ENCODE peak calls at places on chromosome 13, in six cellular contexts. I is SK-N-SH, T is HCT116, P is GM12878, N is K562, Y is HepG2. X is an unnamed sample. For H3K4me1, the result is how much of the 10 kb centered on the place peaks cover.

GRCh38 chr13:33626407-33626806 is 191.5 kb upstream of the RFC3 start:
- DNase-seq in T (no peak), N (no peak), Y (no peak), I (no peak), P (no peak), X (no peak)

GRCh38 chr13:108070491-108070890 is 144.8 kb downstream of the LIG4 start:
- DNase-seq in I (no peak), P (no peak), Y (no peak), T (no peak), N (no peak), X (no peak)

GRCh38 chr13:83211301-83211700 is 671.0 kb downstream of the SLITRK1 start:
- DNase-seq in Y (no peak), N (no peak), P (no peak), I (no peak), T (no peak), X (no peak)

GRCh38 chr13:39410089-39410901 is 192.7 kb downstream of the LHFPL6 start:
- DNase-seq in P (no peak), I (no peak), Y (no peak), N (no peak), T (no peak), X (peak)

GRCh38 chr13:76812971-76813691 is 73.1 kb downstream of the KCTD12 start:
- DNase-seq in Y (no peak), N (no peak), I (no peak), P (no peak), T (no peak), X (no peak)

GRCh38 chr13:75986818-75987217 is 350.7 kb downstream of the LMO7 start:
- DNase-seq in Y (no peak), I (no peak), P (peak), N (no peak), T (no peak), X (no peak)

GRCh38 chr13:32586022-32586900 is at the start of gene PDS5B:
- DNase-seq in Y (peak), I (peak), N (peak), P (peak), T (peak), X (peak)

GRCh38 chr13:70424428-70424827 is 316.2 kb upstream of the KLHL1 start:
- DNase-seq in N (no peak), T (no peak), P (no peak), I (no peak), Y (no peak), X (peak)

GRCh38 chr13:108478179-108478578 is 151.2 kb upstream of the MYO16 start:
- DNase-seq in T (no peak), Y (no peak), P (no peak), N (no peak), I (no peak), X (no peak)

GRCh38 chr13:28349901-28350654 is 144.8 kb downstream of the FLT1 start:
- DNase-seq in Y (no peak), T (no peak), P (no peak), I (peak), N (no peak), X (no peak)

GRCh38 chr13:28346136-28346535 is 148.8 kb downstream of the FLT1 start:
- DNase-seq in T (no peak), N (no peak), P (no peak), Y (no peak), I (no peak), X (peak)

GRCh38 chr13:28347456-28348371 is 147.2 kb downstream of the FLT1 start:
- DNase-seq in N (peak), Y (no peak), I (no peak), P (no peak), T (no peak), X (no peak)

GRCh38 chr13:28353679-28354078 is 141.2 kb downstream of the FLT1 start:
- DNase-seq in P (no peak), N (no peak), I (no peak), Y (no peak), T (no peak), X (no peak)

GRCh38 chr13:28349371-28349770 is 145.6 kb downstream of the FLT1 start:
- DNase-seq in T (no peak), I (peak), N (no peak), Y (no peak), P (no peak), X (no peak)
- TF ChIP-seq REST in T (no peak), I (no peak), N (no peak), Y (no peak), P (no peak), X (no peak)

GRCh38 chr13:111449041-111449440 is 128.6 kb downstream of the TEX29 start:
- DNase-seq in T (no peak), I (no peak), P (no peak), Y (no peak), N (no peak), X (no peak)
- H2AFZ ChIP-seq in T (no peak), I (no peak), P (no peak), Y (no peak), N (no peak), X (no peak)

DNA sequence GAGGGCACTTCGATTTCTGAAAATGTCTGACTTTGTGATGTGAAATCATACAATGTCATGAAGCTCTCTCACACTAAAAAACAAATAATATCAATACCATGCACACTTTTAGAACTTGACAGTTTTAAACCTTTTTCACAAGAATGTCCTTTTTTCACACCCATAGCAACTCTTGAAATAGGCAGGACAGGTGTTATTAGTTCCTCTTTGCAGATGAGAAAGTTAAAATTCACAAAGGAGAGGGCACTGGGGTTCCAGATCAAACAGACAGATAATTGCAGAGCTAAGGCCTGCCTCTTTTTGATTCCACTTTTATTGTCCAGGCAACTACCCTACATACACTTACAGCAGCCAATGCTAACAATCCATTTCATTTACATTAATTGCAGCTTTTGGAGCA is 142.8 kb downstream of the KLF12 start:
- DNase-seq in I (no peak), P (no peak), T (no peak), Y (no peak), N (no peak), X (no peak)
- H3K4me1 ChIP-seq in I (under half), P (under half), T (under half), Y (under half), N (under half), X (under half)

GRCh38 chr13:113920606-113921306 is 53.1 kb downstream of the C13orf46 start:
- DNase-seq in P (no peak), T (no peak), N (no peak), Y (no peak), I (no peak), X (no peak)

GRCh38 chr13:113921763-113922162 is 52.1 kb downstream of the C13orf46 start:
- DNase-seq in T (no peak), P (no peak), I (no peak), Y (no peak), N (no peak), X (no peak)

GRCh38 chr13:113924184-113924583 is 49.7 kb downstream of the C13orf46 start:
- DNase-seq in I (no peak), N (no peak), Y (no peak), P (no peak), T (no peak), X (no peak)

GRCh38 chr13:113922412-113923118 is 51.3 kb downstream of the C13orf46 start:
- DNase-seq in P (no peak), Y (no peak), I (no peak), T (no peak), N (no peak), X (no peak)

DNA sequence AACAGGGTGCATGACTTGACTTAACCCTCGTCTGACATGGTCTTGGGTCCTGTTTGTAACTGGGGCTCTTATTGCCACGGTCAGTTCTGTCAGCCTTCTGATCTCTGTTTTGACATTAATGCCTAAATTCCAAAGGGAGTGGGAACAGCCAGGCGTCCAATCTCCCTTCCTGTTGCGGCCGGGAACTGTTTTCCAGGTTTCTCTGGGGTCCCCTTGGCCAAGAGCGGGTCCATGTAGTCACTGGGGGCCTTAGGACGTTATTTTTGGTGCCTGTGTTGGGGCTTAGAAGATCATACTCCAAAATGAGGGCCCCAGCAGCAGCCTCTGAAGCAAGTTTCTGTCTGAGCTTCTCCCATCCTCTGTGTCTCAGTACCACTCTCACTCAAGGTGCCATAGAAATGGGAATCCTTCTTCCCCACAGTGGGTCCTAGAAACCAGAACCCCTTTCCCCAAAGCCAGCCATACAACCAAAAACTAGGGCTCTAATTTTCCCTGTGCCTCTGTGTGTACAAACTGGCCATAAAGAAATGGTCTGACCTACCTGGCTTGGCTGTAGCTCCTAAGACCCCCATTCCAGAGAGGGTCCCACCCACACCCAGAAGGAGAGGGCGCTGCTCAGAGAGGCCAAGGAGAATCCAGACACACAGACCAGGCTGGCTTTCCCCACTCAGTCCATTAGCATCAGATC is 50.4 kb downstream of the C13orf46 start:
- DNase-seq in T (no peak), Y (no peak), N (no peak), I (no peak), P (no peak), X (no peak)
- TF ChIP-seq REST in T (no peak), Y (no peak), N (no peak), I (no peak), P (no peak), X (no peak)

DNA sequence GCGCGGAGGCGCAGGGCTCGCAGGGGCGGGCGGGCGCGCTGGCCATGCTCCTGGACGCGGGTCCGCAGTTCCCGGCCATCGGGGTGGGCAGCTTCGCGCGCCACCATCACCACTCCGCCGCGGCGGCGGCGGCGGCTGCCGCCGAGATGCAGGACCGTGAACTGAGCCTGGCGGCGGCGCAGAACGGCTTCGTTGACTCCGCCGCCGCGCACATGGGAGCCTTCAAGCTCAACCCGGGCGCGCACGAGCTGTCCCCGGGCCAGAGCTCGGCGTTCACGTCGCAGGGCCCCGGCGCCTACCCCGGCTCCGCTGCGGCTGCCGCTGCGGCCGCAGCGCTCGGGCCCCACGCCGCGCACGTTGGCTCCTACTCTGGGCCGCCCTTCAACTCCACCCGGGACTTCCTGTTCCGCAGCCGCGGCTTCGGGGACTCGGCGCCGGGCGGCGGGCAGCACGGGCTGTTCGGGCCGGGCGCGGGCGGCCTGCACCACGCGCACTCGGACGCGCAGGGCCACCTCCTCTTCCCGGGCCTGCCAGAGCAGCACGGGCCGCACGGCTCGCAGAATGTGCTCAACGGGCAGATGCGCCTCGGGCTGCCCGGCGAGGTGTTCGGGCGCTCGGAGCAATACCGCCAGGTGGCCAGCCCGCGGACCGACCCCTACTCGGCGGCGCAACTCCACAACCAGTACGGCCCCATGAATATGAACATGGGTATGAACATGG is 597 bp downstream of the ZIC2 start:
- DNase-seq in Y (no peak), T (no peak), I (peak), N (peak), P (no peak), X (peak)
- H2AFZ ChIP-seq in Y (no peak), T (no peak), I (no peak), N (peak), P (no peak), X (no peak)

GRCh38 chr13:110289174-110289573 is 17.8 kb downstream of the COL4A1 start:
- DNase-seq in Y (no peak), P (no peak), T (no peak), N (no peak), I (no peak), X (no peak)
- H3K4me1 ChIP-seq in Y (under half), P (under half), T (under half), N (under half), I (under half), X (under half)

DNA sequence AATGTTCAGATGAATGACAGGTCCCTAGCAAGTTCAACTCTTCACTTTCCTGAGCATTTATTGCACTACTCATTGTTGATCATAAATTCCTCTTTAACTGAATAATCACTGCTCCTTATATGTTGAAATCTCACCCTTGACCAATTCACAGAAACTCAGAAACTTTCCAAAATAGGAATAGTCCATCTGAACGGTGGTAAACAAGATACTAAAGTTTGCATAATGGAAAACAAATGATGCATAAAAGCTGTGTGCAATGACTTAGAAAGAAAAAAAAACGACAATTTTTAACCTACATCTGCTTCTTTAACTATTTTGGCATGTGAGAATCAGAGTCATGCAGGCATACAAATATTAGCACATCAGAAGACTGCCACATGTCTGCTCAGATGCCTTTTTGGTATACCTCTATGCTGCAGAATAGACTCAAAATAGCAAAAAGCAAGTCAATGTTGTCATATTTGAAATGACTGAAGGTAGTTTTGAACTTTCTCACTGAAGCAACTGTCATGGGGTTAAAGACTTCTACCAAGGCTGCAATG is 34.8 kb downstream of the SLC10A2 start:
- DNase-seq in Y (no peak), I (no peak), T (no peak), N (no peak), P (peak), X (no peak)
- TF ChIP-seq REST in Y (no peak), I (no peak), T (no peak), N (no peak), P (peak), X (no peak)

GRCh38 chr13:51475727-51476521 is 23.1 kb upstream of the INTS6 start:
- DNase-seq in T (no peak), P (no peak), N (no peak), Y (no peak), I (no peak), X (no peak)
- H2AFZ ChIP-seq in T (peak), P (peak), N (no peak), Y (no peak), I (peak), X (peak)

GRCh38 chr13:73985789-73986188 is 148.4 kb downstream of the KLF12 start:
- DNase-seq in T (no peak), P (no peak), Y (no peak), I (no peak), N (no peak), X (no peak)

GRCh38 chr13:73984201-73984600 is 150.0 kb downstream of the KLF12 start:
- DNase-seq in Y (no peak), P (no peak), N (no peak), T (no peak), I (no peak), X (no peak)

GRCh38 chr13:73981595-73981994 is 152.6 kb downstream of the KLF12 start:
- DNase-seq in P (no peak), Y (no peak), I (no peak), N (no peak), T (no peak), X (no peak)

GRCh38 chr13:73984949-73985691 is 149.1 kb downstream of the KLF12 start:
- DNase-seq in P (no peak), N (no peak), T (no peak), I (no peak), Y (no peak), X (peak)

GRCh38 chr13:73983109-73983508 is 151.1 kb downstream of the KLF12 start:
- DNase-seq in P (no peak), Y (no peak), T (no peak), I (no peak), N (no peak), X (no peak)
- H3K4me1 ChIP-seq in P (under half), Y (under half), T (under half), I (under half), N (under half), X (under half)

X was measured in GM23338.